ENCODE peak calls at places on chromosomes 12 and 14, in nine cellular contexts. Q is immature natural killer cell, L is T-helper 2 cell, U is cardiac muscle cell, A is anterior cingulate cortex, P is prostate gland, I is activated T-helper 1 cell treated with Interleukin-2 at 50 U/mL for 16 hours, J is dorsolateral prefrontal cortex, K is neuronal stem cell. M is an unnamed sample.

GRCh38 chr12:25997401-25997973 is 39.0 kb downstream of the RASSF8 start:
- DNase-seq in U (peak), P (no peak), I (no peak), K (peak), A (no peak), Q (no peak), J (no peak), L (no peak), M (no peak)

GRCh38 chr12:101551362-101552114 is 43.2 kb upstream of the MYBPC1 start:
- DNase-seq in P (no peak), L (no peak), U (no peak), A (no peak), I (no peak), J (no peak), K (no peak), Q (no peak), M (no peak)

GRCh38 chr12:98352835-98353234 is 162.6 kb upstream of the TMPO start:
- DNase-seq in L (no peak), I (no peak), J (no peak), Q (no peak), A (no peak), U (peak), P (no peak), K (no peak), M (no peak)

GRCh38 chr12:91577586-91578539 is 395.2 kb upstream of the DCN start:
- DNase-seq in U (peak), P (no peak), I (no peak), A (no peak), Q (peak), J (no peak), L (no peak), K (no peak), M (no peak)

GRCh38 chr12:32108829-32109228 is 2.2 kb downstream of the BICD1 start:
- DNase-seq in I (no peak), A (no peak), P (no peak), Q (no peak), K (no peak), L (no peak), U (no peak), J (no peak), M (no peak)

GRCh38 chr12:41795910-41796309 is 348.8 kb downstream of the GXYLT1 start:
- DNase-seq in Q (no peak), K (no peak), L (no peak), P (no peak), A (no peak), U (no peak), I (no peak), J (no peak), M (no peak)

GRCh38 chr12:43120189-43120588 is 431.8 kb downstream of the ADAMTS20 start:
- DNase-seq in L (no peak), Q (no peak), J (no peak), U (no peak), K (no peak), P (no peak), A (no peak), I (no peak), M (no peak)

GRCh38 chr12:62519043-62519442 is 52.4 kb downstream of the MON2 start:
- DNase-seq in U (no peak), P (no peak), J (no peak), L (no peak), I (no peak), A (peak), K (no peak), Q (no peak), M (no peak)

GRCh38 chr14:102279688-102280348 is 25.1 kb downstream of the MOK start:
- DNase-seq in Q (no peak), I (no peak), A (no peak), J (no peak), P (no peak), K (no peak), U (peak), L (no peak), M (no peak)

GRCh38 chr12:110344657-110345056 is 58.9 kb downstream of the ANAPC7 start:
- DNase-seq in J (no peak), A (no peak), U (no peak), K (no peak), L (no peak), P (no peak), I (no peak), Q (no peak), M (no peak)

M was measured in occipital lobe.